ENCODE peak calls at places on chromosomes 4 and X, in ten cellular contexts. One of them, this sample, is unnamed.

GRCh38 chrX:104315555-104315954 is 60.8 kb upstream of the ESX1 start:
- DNase-seq in HFF-Myc: no peak
- DNase-seq in activated T-helper 1 cell treated with Interleukin-2 at 50 U/mL for 16 hours: no peak
- DNase-seq in aorta: no peak
- DNase-seq in HFFc6: peak
- DNase-seq in activated CD8-positive, alpha-beta memory T cell treated with anti-CD3 and anti-CD28 coated beads for 48 hours: no peak
- DNase-seq in NCI-H1092 treated with DMSO at 0.1 percent for 48 hours: no peak
- DNase-seq in left ventricle myocardium superior: no peak
- DNase-seq in NCI-H526 treated with DMSO at 0.1 percent for 48 hours: no peak
- DNase-seq in A673: no peak
- DNase-seq in this sample: peak

GRCh38 chr4:89438102-89438831 is 130.7 kb upstream of the GPRIN3 start:
- DNase-seq in A673: peak
- DNase-seq in NCI-H1092 treated with DMSO at 0.1 percent for 48 hours: no peak
- DNase-seq in NCI-H526 treated with DMSO at 0.1 percent for 48 hours: peak
- DNase-seq in aorta: peak
- DNase-seq in activated CD8-positive, alpha-beta memory T cell treated with anti-CD3 and anti-CD28 coated beads for 48 hours: peak
- DNase-seq in HFFc6: peak
- DNase-seq in activated T-helper 1 cell treated with Interleukin-2 at 50 U/mL for 16 hours: peak
- DNase-seq in HFF-Myc: peak
- DNase-seq in left ventricle myocardium superior: no peak
- DNase-seq in this sample: peak

GRCh38 chrX:19360903-19361302 is 17.2 kb downstream of the PDHA1 start:
- DNase-seq in left ventricle myocardium superior: peak
- DNase-seq in activated T-helper 1 cell treated with Interleukin-2 at 50 U/mL for 16 hours: no peak
- DNase-seq in NCI-H526 treated with DMSO at 0.1 percent for 48 hours: no peak
- DNase-seq in HFF-Myc: no peak
- DNase-seq in activated CD8-positive, alpha-beta memory T cell treated with anti-CD3 and anti-CD28 coated beads for 48 hours: no peak
- DNase-seq in NCI-H1092 treated with DMSO at 0.1 percent for 48 hours: no peak
- DNase-seq in HFFc6: no peak
- DNase-seq in A673: no peak
- DNase-seq in aorta: no peak
- DNase-seq in this sample: no peak

GRCh38 chr4:112357453-112357852 is 60.3 kb downstream of the ALPK1 start:
- DNase-seq in aorta: no peak
- DNase-seq in activated T-helper 1 cell treated with Interleukin-2 at 50 U/mL for 16 hours: no peak
- DNase-seq in A673: no peak
- DNase-seq in NCI-H526 treated with DMSO at 0.1 percent for 48 hours: no peak
- DNase-seq in left ventricle myocardium superior: no peak
- DNase-seq in activated CD8-positive, alpha-beta memory T cell treated with anti-CD3 and anti-CD28 coated beads for 48 hours: no peak
- DNase-seq in HFFc6: no peak
- DNase-seq in HFF-Myc: no peak
- DNase-seq in NCI-H1092 treated with DMSO at 0.1 percent for 48 hours: no peak
- DNase-seq in this sample: no peak

GRCh38 chr4:121138445-121138844 is 25.7 kb downstream of the TNIP3 start:
- DNase-seq in aorta: no peak
- DNase-seq in left ventricle myocardium superior: no peak
- DNase-seq in A673: no peak
- DNase-seq in HFFc6: no peak
- DNase-seq in activated T-helper 1 cell treated with Interleukin-2 at 50 U/mL for 16 hours: no peak
- DNase-seq in activated CD8-positive, alpha-beta memory T cell treated with anti-CD3 and anti-CD28 coated beads for 48 hours: no peak
- DNase-seq in NCI-H526 treated with DMSO at 0.1 percent for 48 hours: no peak
- DNase-seq in HFF-Myc: peak
- DNase-seq in NCI-H1092 treated with DMSO at 0.1 percent for 48 hours: no peak
- DNase-seq in this sample: no peak

GRCh38 chr4:81648576-81649272 is 177.0 kb upstream of the RASGEF1B start:
- DNase-seq in HFF-Myc: no peak
- DNase-seq in activated T-helper 1 cell treated with Interleukin-2 at 50 U/mL for 16 hours: no peak
- DNase-seq in NCI-H526 treated with DMSO at 0.1 percent for 48 hours: no peak
- DNase-seq in left ventricle myocardium superior: no peak
- DNase-seq in activated CD8-positive, alpha-beta memory T cell treated with anti-CD3 and anti-CD28 coated beads for 48 hours: no peak
- DNase-seq in NCI-H1092 treated with DMSO at 0.1 percent for 48 hours: peak
- DNase-seq in A673: no peak
- DNase-seq in aorta: no peak
- DNase-seq in HFFc6: no peak
- DNase-seq in this sample: no peak

GRCh38 chrX:12702509-12703091 is 88.6 kb upstream of the PRPS2 start:
- DNase-seq in A673: peak
- DNase-seq in HFFc6: no peak
- DNase-seq in activated T-helper 1 cell treated with Interleukin-2 at 50 U/mL for 16 hours: no peak
- DNase-seq in activated CD8-positive, alpha-beta memory T cell treated with anti-CD3 and anti-CD28 coated beads for 48 hours: no peak
- DNase-seq in left ventricle myocardium superior: no peak
- DNase-seq in NCI-H526 treated with DMSO at 0.1 percent for 48 hours: no peak
- DNase-seq in aorta: no peak
- DNase-seq in HFF-Myc: no peak
- DNase-seq in NCI-H1092 treated with DMSO at 0.1 percent for 48 hours: peak
- DNase-seq in this sample: no peak

GRCh38 chr4:169070071-169070894 is 60.2 kb upstream of the CBR4 start:
- DNase-seq in activated T-helper 1 cell treated with Interleukin-2 at 50 U/mL for 16 hours: no peak
- DNase-seq in NCI-H526 treated with DMSO at 0.1 percent for 48 hours: peak
- DNase-seq in HFF-Myc: peak
- DNase-seq in A673: peak
- DNase-seq in aorta: peak
- DNase-seq in NCI-H1092 treated with DMSO at 0.1 percent for 48 hours: peak
- DNase-seq in left ventricle myocardium superior: peak
- DNase-seq in HFFc6: peak
- DNase-seq in activated CD8-positive, alpha-beta memory T cell treated with anti-CD3 and anti-CD28 coated beads for 48 hours: no peak
- DNase-seq in this sample: peak

GRCh38 chrX:103550415-103551051 is 31.2 kb upstream of the RAB40A start:
- DNase-seq in activated CD8-positive, alpha-beta memory T cell treated with anti-CD3 and anti-CD28 coated beads for 48 hours: no peak
- DNase-seq in left ventricle myocardium superior: no peak
- DNase-seq in NCI-H526 treated with DMSO at 0.1 percent for 48 hours: no peak
- DNase-seq in HFF-Myc: no peak
- DNase-seq in aorta: no peak
- DNase-seq in A673: no peak
- DNase-seq in HFFc6: no peak
- DNase-seq in activated T-helper 1 cell treated with Interleukin-2 at 50 U/mL for 16 hours: no peak
- DNase-seq in NCI-H1092 treated with DMSO at 0.1 percent for 48 hours: no peak
- DNase-seq in this sample: no peak

This sample was measured in stromal cell of bone marrow.